ENCODE peak calls at places on chromosomes 4 and X, in ten cellular contexts. P, X, F, Q, R, H, G, M, Z and E are unnamed samples.

GRCh38 chr4:24671824-24672223 is 87.5 kb upstream of the DHX15 start:
- DNase-seq in P (no peak), X (no peak), F (no peak), Q (no peak), R (no peak), H (no peak), G (no peak), M (no peak), Z (no peak), E (no peak)

GRCh38 chr4:36004231-36004851 is 240.0 kb downstream of the ARAP2 start:
- DNase-seq in P (no peak), X (no peak), F (no peak), Q (no peak), R (no peak), H (no peak), G (no peak), M (no peak), Z (peak), E (no peak)

GRCh38 chrX:6678313-6678712 is 143.4 kb upstream of the VCX3A start:
- DNase-seq in P (no peak), X (peak), F (no peak), Q (no peak), R (peak), H (peak), G (no peak), M (no peak), Z (no peak), E (no peak)

GRCh38 chr4:17494258-17494657 is 17.6 kb downstream of the QDPR start:
- DNase-seq in P (peak), X (no peak), F (peak), Q (peak), R (no peak), H (no peak), G (peak), M (peak), Z (peak), E (no peak)

GRCh38 chr4:97720869-97721432 is 422.3 kb downstream of the STPG2 start:
- DNase-seq in P (peak), X (peak), F (no peak), Q (no peak), R (no peak), H (peak), G (peak), M (no peak), Z (peak), E (no peak)

GRCh38 chr4:89929425-89930272 is 35.0 kb downstream of the MMRN1 start:
- DNase-seq in P (peak), X (no peak), F (peak), Q (no peak), R (no peak), H (no peak), G (peak), M (no peak), Z (peak), E (no peak)

GRCh38 chr4:147117400-147117799 is 171.7 kb upstream of the TTC29 start:
- DNase-seq in P (peak), X (no peak), F (no peak), Q (no peak), R (no peak), H (no peak), G (no peak), M (no peak), Z (no peak), E (no peak)

GRCh38 chr4:151117371-151117962 is 18.0 kb downstream of the RPS3A start:
- DNase-seq in P (peak), X (peak), F (peak), Q (no peak), R (peak), H (peak), G (peak), M (peak), Z (peak), E (no peak)

GRCh38 chr4:3369781-3370660 is 71.7 kb upstream of the HGFAC start:
- DNase-seq in P (peak), X (no peak), F (peak), Q (no peak), R (no peak), H (no peak), G (peak), M (no peak), Z (peak), E (no peak)

GRCh38 chrX:110512341-110512740 is 153.7 kb downstream of the RTL9 start:
- DNase-seq in P (no peak), X (no peak), F (no peak), Q (no peak), R (no peak), H (no peak), G (no peak), M (no peak), Z (no peak), E (no peak)

GRCh38 chrX:41087219-41087618 is 2.0 kb downstream of the USP9X start:
- DNase-seq in P (no peak), X (no peak), F (no peak), Q (no peak), R (no peak), H (no peak), G (peak), M (no peak), Z (peak), E (no peak)

GRCh38 chr4:54657556-54658313 is at the start of gene KIT:
- DNase-seq in P (peak), X (peak), F (no peak), Q (no peak), R (peak), H (peak), G (peak), M (peak), Z (no peak), E (no peak)

GRCh38 chr4:16227462-16227868 is 1.2 kb upstream of the TAPT1 start:
- DNase-seq in P (peak), X (no peak), F (no peak), Q (no peak), R (peak), H (no peak), G (peak), M (no peak), Z (peak), E (no peak)

GRCh38 chr4:24423670-24424069 is 160.7 kb downstream of the DHX15 start:
- DNase-seq in P (no peak), X (no peak), F (no peak), Q (no peak), R (no peak), H (no peak), G (no peak), M (no peak), Z (no peak), E (no peak)

GRCh38 chr4:7766086-7766485 is 173.6 kb downstream of the AFAP1 start:
- DNase-seq in P (no peak), X (no peak), F (no peak), Q (no peak), R (no peak), H (no peak), G (no peak), M (no peak), Z (no peak), E (no peak)

GRCh38 chr4:102299708-102300107 is 45.6 kb downstream of the SLC39A8 start:
- DNase-seq in P (peak), X (no peak), F (peak), Q (no peak), R (peak), H (no peak), G (peak), M (peak), Z (peak), E (no peak)

GRCh38 chr4:36326610-36327009 is 45.2 kb downstream of the DTHD1 start:
- DNase-seq in P (no peak), X (no peak), F (no peak), Q (no peak), R (no peak), H (no peak), G (peak), M (no peak), Z (no peak), E (no peak)

GRCh38 chr4:98027827-98028226 is 115.4 kb downstream of the STPG2 start:
- DNase-seq in P (no peak), X (no peak), F (no peak), Q (no peak), R (no peak), H (no peak), G (peak), M (no peak), Z (peak), E (no peak)

GRCh38 chrX:102808336-102808735 is 87.8 kb downstream of the GPRASP3 start:
- DNase-seq in P (no peak), X (no peak), F (peak), Q (no peak), R (no peak), H (no peak), G (no peak), M (no peak), Z (peak), E (no peak)

GRCh38 chr4:186201535-186202230 is 10.3 kb downstream of the CYP4V2 start:
- DNase-seq in P (peak), X (no peak), F (no peak), Q (no peak), R (peak), H (peak), G (no peak), M (peak), Z (peak), E (peak)

GRCh38 chr4:2829933-2830451 is 13.7 kb upstream of the ADD1 start:
- DNase-seq in P (no peak), X (no peak), F (no peak), Q (no peak), R (no peak), H (no peak), G (peak), M (peak), Z (no peak), E (no peak)

GRCh38 chrX:151970661-151971060 is 3.8 kb downstream of the GABRE start:
- DNase-seq in P (peak), X (no peak), F (peak), Q (peak), R (peak), H (no peak), G (peak), M (no peak), Z (peak), E (no peak)

GRCh38 chr4:175351473-175351872 is 433.3 kb downstream of the ADAM29 start:
- DNase-seq in P (no peak), X (no peak), F (no peak), Q (no peak), R (no peak), H (no peak), G (no peak), M (no peak), Z (no peak), E (no peak)

GRCh38 chr4:86910820-86911684 is 18.8 kb upstream of the C4orf36 start:
- DNase-seq in P (no peak), X (no peak), F (no peak), Q (no peak), R (no peak), H (no peak), G (peak), M (no peak), Z (no peak), E (no peak)

GRCh38 chr4:27714073-27714472 is 853.4 kb downstream of the STIM2 start:
- DNase-seq in P (peak), X (no peak), F (no peak), Q (no peak), R (no peak), H (no peak), G (no peak), M (no peak), Z (peak), E (no peak)